ENCODE peak calls at places on chromosomes 3 and 15, in ten cellular contexts. Z, J, V, T, X, P, F, B, D and W are unnamed samples.

GRCh38 chr3:10495003-10495402 is 10.4 kb downstream of the ATP2B2 start:
- DNase-seq in P (peak), J (peak), F (peak), D (peak), B (peak), Z (peak), T (no peak), V (peak), X (peak), W (peak)

GRCh38 chr3:39249453-39250115 is 30.3 kb downstream of the CX3CR1 start:
- DNase-seq in J (no peak), F (no peak), P (peak), B (no peak), V (no peak), Z (no peak), D (no peak), X (peak), T (peak), W (no peak)

GRCh38 chr3:19641408-19641807 is 292.6 kb downstream of the EFHB start:
- DNase-seq in D (no peak), P (no peak), B (no peak), J (no peak), Z (no peak), X (no peak), F (no peak), T (no peak), V (no peak), W (no peak)

GRCh38 chr15:29685156-29686078 is 136.9 kb downstream of the TJP1 start:
- DNase-seq in P (no peak), V (no peak), B (no peak), T (no peak), J (no peak), D (no peak), Z (no peak), F (no peak), X (peak), W (peak)

GRCh38 chr3:11672396-11672795 is 28.7 kb upstream of the VGLL4 start:
- DNase-seq in Z (no peak), V (no peak), D (no peak), F (no peak), J (no peak), P (no peak), X (no peak), B (no peak), T (no peak), W (no peak)

GRCh38 chr3:162769559-162769958 is 1273.0 kb downstream of the OTOL1 start:
- DNase-seq in J (no peak), Z (no peak), V (no peak), D (no peak), X (peak), T (no peak), B (no peak), P (no peak), F (no peak), W (peak)

GRCh38 chr3:45178131-45179023 is 32.2 kb upstream of the CDCP1 start:
- DNase-seq in X (no peak), J (no peak), T (no peak), D (peak), Z (no peak), V (no peak), P (no peak), F (peak), B (no peak), W (no peak)

GRCh38 chr15:74314897-74315438 is 52.5 kb downstream of the CYP11A1 start:
- DNase-seq in T (no peak), V (no peak), X (no peak), F (no peak), D (no peak), Z (no peak), J (no peak), P (peak), B (no peak), W (no peak)

GRCh38 chr15:65192016-65192415 is 6.9 kb upstream of the CLPX start:
- DNase-seq in X (peak), V (peak), T (no peak), B (no peak), D (no peak), Z (no peak), F (no peak), J (no peak), P (no peak), W (peak)

GRCh38 chr15:27418729-27419128 is 447.7 kb downstream of the GABRG3 start:
- DNase-seq in D (no peak), P (no peak), V (no peak), T (no peak), F (no peak), B (no peak), Z (peak), X (no peak), J (no peak), W (no peak)

GRCh38 chr15:46660096-46660842 is 1025.4 kb downstream of the SQOR start:
- DNase-seq in F (no peak), X (no peak), B (no peak), Z (no peak), J (no peak), T (no peak), P (no peak), V (no peak), D (no peak), W (no peak)

GRCh38 chr3:4306860-4307259 is 3.7 kb downstream of the SETMAR start:
- DNase-seq in T (no peak), J (no peak), D (no peak), X (peak), P (no peak), F (no peak), V (no peak), Z (no peak), B (no peak), W (peak)

GRCh38 chr3:114639171-114639570 is 345.3 kb downstream of the TIGIT start:
- DNase-seq in P (no peak), J (no peak), D (no peak), B (no peak), T (no peak), Z (no peak), X (no peak), F (no peak), V (no peak), W (no peak)

GRCh38 chr3:113659121-113659531 is 37.3 kb downstream of the USF3 start:
- DNase-seq in B (no peak), X (no peak), D (no peak), V (no peak), Z (no peak), P (no peak), T (no peak), J (no peak), F (no peak), W (no peak)

GRCh38 chr15:25618161-25618560 is 179.3 kb upstream of the UBE3A start:
- DNase-seq in D (no peak), J (no peak), T (no peak), P (no peak), F (no peak), V (no peak), B (no peak), X (no peak), Z (no peak), W (no peak)

GRCh38 chr3:73784647-73785420 is 160.1 kb upstream of the PDZRN3 start:
- DNase-seq in P (no peak), F (no peak), B (no peak), J (no peak), X (peak), D (no peak), V (no peak), Z (no peak), T (no peak), W (no peak)

GRCh38 chr3:52838561-52839267 is 3.9 kb upstream of the MUSTN1 start:
- DNase-seq in D (no peak), Z (no peak), V (no peak), F (no peak), J (no peak), T (no peak), B (peak), X (no peak), P (peak), W (no peak)

GRCh38 chr3:126947429-126947828 is 35.5 kb upstream of the PLXNA1 start:
- DNase-seq in J (no peak), B (no peak), F (no peak), X (no peak), Z (no peak), V (no peak), D (peak), T (no peak), P (peak), W (no peak)

GRCh38 chr3:37662708-37663107 is 199.0 kb upstream of the CTDSPL start:
- DNase-seq in P (no peak), V (no peak), T (no peak), F (no peak), Z (no peak), B (no peak), D (no peak), J (no peak), X (no peak), W (no peak)

GRCh38 chr3:45785626-45786150 is 10.6 kb downstream of the SLC6A20 start:
- DNase-seq in X (no peak), P (no peak), T (no peak), V (no peak), J (no peak), B (no peak), Z (peak), F (no peak), D (no peak), W (no peak)

GRCh38 chr15:97993310-97993738 is 32.8 kb downstream of the ARRDC4 start:
- DNase-seq in J (peak), V (no peak), Z (no peak), X (no peak), B (no peak), D (no peak), F (no peak), P (no peak), T (no peak), W (no peak)

GRCh38 chr3:71478568-71478967 is 105.0 kb downstream of the FOXP1 start:
- DNase-seq in Z (no peak), P (no peak), D (no peak), X (peak), T (no peak), B (no peak), F (no peak), V (no peak), J (no peak), W (no peak)

GRCh38 chr15:45795487-45796069 is 160.7 kb downstream of the SQOR start:
- DNase-seq in Z (peak), T (no peak), X (peak), F (peak), V (peak), P (no peak), J (peak), B (no peak), D (peak), W (peak)

GRCh38 chr3:58581328-58582091 is 4.3 kb upstream of the FAM107A start:
- DNase-seq in F (no peak), D (no peak), X (no peak), J (no peak), T (no peak), P (no peak), V (no peak), Z (peak), B (no peak), W (no peak)

GRCh38 chr3:36988336-36988735 is 4.6 kb downstream of the EPM2AIP1 start:
- DNase-seq in X (no peak), D (no peak), Z (no peak), V (no peak), T (no peak), B (no peak), J (no peak), P (no peak), F (no peak), W (no peak)

GRCh38 chr15:92904832-92905640 is 4.9 kb downstream of the CHD2 start:
- DNase-seq in T (no peak), B (no peak), F (no peak), J (no peak), V (no peak), D (no peak), Z (no peak), P (no peak), X (no peak), W (no peak)

GRCh38 chr3:16350953-16351318 is 85.9 kb downstream of the OXNAD1 start:
- DNase-seq in Z (no peak), V (no peak), F (no peak), X (no peak), T (no peak), B (no peak), J (no peak), P (no peak), D (no peak), W (no peak)

GRCh38 chr3:2334921-2335320 is 236.3 kb downstream of the CNTN4 start:
- DNase-seq in V (no peak), F (no peak), T (no peak), P (no peak), D (no peak), Z (no peak), B (no peak), X (no peak), J (no peak), W (no peak)

GRCh38 chr15:75455982-75456531 is 4.6 kb upstream of the SIN3A start:
- DNase-seq in V (peak), Z (peak), F (peak), D (peak), X (peak), T (no peak), B (no peak), J (no peak), P (no peak), W (peak)

GRCh38 chr3:15007681-15008141 is 57.4 kb downstream of the MRPS25 start:
- DNase-seq in V (no peak), P (peak), T (no peak), X (peak), J (no peak), D (no peak), B (no peak), Z (no peak), F (no peak), W (peak)

GRCh38 chr15:73139416-73140082 is 87.3 kb downstream of the NEO1 start:
- DNase-seq in Z (no peak), B (no peak), P (no peak), T (no peak), F (no peak), V (no peak), D (no peak), X (no peak), J (no peak), W (peak)

GRCh38 chr3:55797084-55797483 is 310.0 kb upstream of the WNT5A start:
- DNase-seq in T (no peak), J (no peak), P (no peak), D (no peak), Z (no peak), B (no peak), X (no peak), V (no peak), F (no peak), W (no peak)

GRCh38 chr15:40793216-40793989 is 13.5 kb upstream of the ZFYVE19 start:
- DNase-seq in F (peak), J (no peak), V (peak), P (peak), T (no peak), X (peak), D (peak), Z (no peak), B (peak), W (peak)

GRCh38 chr3:36697397-36698001 is 66.9 kb downstream of the DCLK3 start:
- DNase-seq in J (no peak), P (no peak), V (no peak), X (no peak), D (no peak), T (no peak), B (no peak), F (no peak), Z (peak), W (no peak)

GRCh38 chr3:190338717-190339116 is 16.5 kb upstream of the CLDN1 start:
- DNase-seq in X (peak), Z (no peak), B (no peak), F (no peak), D (peak), J (no peak), T (no peak), V (no peak), P (no peak), W (no peak)

GRCh38 chr15:52448010-52448890 is 80.4 kb downstream of the MYO5A start:
- DNase-seq in P (no peak), V (no peak), Z (peak), X (no peak), T (no peak), F (no peak), D (no peak), B (no peak), J (no peak), W (no peak)

GRCh38 chr15:67832031-67832551 is 6.8 kb downstream of the SKOR1 start:
- DNase-seq in T (no peak), X (peak), V (no peak), B (no peak), D (no peak), J (no peak), F (no peak), Z (peak), P (peak), W (peak)

GRCh38 chr3:124516333-124516732 is 213.9 kb upstream of the UMPS start:
- DNase-seq in J (no peak), T (no peak), B (no peak), P (no peak), F (no peak), D (no peak), X (no peak), V (no peak), Z (no peak), W (no peak)

GRCh38 chr3:28077566-28077965 is 163.9 kb upstream of the CMC1 start:
- DNase-seq in Z (peak), D (peak), J (no peak), P (peak), B (no peak), X (peak), T (peak), F (no peak), V (peak), W (peak)

DNA sequence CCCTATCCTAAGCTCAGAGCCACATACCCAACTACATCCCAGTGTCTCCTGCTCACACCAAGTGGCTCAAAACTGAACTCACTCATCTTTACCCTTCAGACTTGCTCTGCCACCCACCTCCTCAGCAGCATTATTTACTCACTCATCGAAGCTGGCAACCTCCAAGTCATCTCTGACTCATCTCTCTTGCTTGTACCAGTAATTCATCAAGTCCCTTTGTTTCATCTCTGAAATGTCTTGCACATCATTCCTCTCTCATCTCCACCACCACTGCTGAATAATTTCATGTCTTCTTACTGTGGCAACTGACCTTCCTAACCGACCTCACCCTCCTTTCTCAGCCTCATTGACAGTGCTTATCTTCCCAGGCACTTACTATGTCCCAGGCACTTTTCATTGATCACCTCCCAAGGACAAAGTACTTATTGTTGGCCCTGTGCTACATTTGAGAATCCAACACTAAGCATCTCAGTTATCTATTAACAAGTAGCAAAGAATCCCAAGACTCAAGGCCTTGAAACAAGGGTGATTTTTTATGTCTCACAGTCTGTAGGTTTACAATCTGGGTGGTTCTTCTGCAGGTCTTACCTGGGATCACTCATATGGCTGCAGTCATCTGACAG is 82.0 kb downstream of the MRPL46 start:
- DNase-seq in D (no peak), J (no peak), B (no peak), X (peak), P (no peak), T (no peak), F (no peak), Z (peak), V (no peak), W (no peak)
- H3K4me3 ChIP-seq in D (no peak), J (no peak), B (no peak), X (no peak), P (no peak), T (no peak), F (no peak), Z (no peak), V (no peak), W (no peak)

GRCh38 chr3:99551520-99551919 is 86.9 kb upstream of the COL8A1 start:
- DNase-seq in V (peak), J (no peak), F (no peak), Z (no peak), X (no peak), P (no peak), D (no peak), T (no peak), B (no peak), W (no peak)
- TF ChIP-seq CTCF in V (no peak), J (no peak), F (no peak), Z (peak), X (peak), P (no peak), D (no peak), T (no peak), B (no peak), W (peak)

DNA sequence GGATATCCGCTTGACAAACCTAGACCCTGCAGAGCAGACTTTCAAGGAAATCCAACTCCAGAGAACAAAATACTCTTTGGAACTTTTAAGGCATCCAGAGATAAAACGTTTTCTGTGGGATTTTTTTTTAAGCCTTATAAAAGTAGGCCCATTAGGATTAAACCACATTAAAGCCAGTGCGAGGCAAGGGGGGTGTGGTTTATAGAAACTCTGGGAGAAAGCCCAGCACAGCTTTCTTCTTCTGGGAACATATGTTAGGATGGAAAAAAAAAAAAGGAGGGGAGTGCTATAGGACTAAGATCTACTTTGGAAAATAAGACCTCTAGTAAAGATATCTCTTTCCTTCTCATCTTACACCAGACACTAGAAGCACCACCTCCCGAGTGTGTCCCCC is 4.0 kb downstream of the SHOX2 start:
- DNase-seq in D (no peak), F (no peak), V (no peak), Z (no peak), B (no peak), P (no peak), T (no peak), X (no peak), J (no peak), W (no peak)
- H3K4me3 ChIP-seq in D (no peak), F (no peak), V (no peak), Z (no peak), B (no peak), P (no peak), T (no peak), X (no peak), J (no peak), W (no peak)

DNA sequence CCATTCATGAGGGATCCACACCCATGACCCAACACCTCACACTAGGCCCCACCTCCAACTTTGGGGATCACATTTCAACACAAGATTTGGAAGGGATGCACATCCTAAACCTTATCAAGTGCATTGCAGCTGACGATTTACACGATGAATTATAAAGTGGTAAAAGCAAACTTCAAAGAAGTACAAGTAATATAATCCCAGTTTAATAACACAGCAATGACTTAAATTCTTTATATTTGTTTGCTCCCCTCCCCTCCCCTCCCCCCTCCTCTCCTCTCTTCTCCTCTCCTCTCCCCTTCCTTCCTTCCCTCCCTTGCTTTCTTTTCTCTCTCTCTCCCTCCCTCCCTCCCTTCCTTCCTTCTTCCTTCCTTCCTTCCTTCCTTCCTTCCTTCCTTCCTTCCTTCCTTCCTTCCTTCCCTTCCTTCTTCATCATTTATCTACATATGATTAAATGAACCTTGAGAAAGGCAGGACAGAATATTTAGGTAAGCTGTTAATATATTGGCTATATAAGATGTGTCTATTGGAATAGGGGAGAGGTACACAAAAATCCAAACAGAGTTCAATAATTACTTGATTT is 46.3 kb upstream of the CLSTN2 start:
- DNase-seq in B (no peak), P (no peak), V (no peak), J (no peak), X (no peak), Z (no peak), T (no peak), F (no peak), D (no peak), W (no peak)
- TF ChIP-seq CTCF in B (no peak), P (no peak), V (no peak), J (no peak), X (no peak), Z (no peak), T (no peak), F (no peak), D (no peak), W (no peak)

GRCh38 chr3:13590841-13591515 is 42.1 kb downstream of the FBLN2 start:
- DNase-seq in J (no peak), P (no peak), F (no peak), D (no peak), X (no peak), Z (no peak), T (no peak), B (no peak), V (no peak), W (no peak)
- H3K4me3 ChIP-seq in J (no peak), P (no peak), F (no peak), D (no peak), X (no peak), Z (no peak), T (no peak), B (no peak), V (no peak), W (no peak)

GRCh38 chr3:63908081-63908736 is 4.0 kb downstream of the SCAANT1 start:
- DNase-seq in P (no peak), X (peak), Z (no peak), T (no peak), F (no peak), B (no peak), D (no peak), V (peak), J (no peak), W (peak)
- TF ChIP-seq CTCF in P (no peak), X (peak), Z (peak), T (peak), F (no peak), B (peak), D (no peak), V (no peak), J (peak), W (peak)

GRCh38 chr3:137061186-137061585 is 103.4 kb downstream of the IL20RB start:
- DNase-seq in F (no peak), X (no peak), B (no peak), Z (no peak), J (no peak), D (no peak), T (no peak), P (no peak), V (no peak), W (peak)
- H3K4me3 ChIP-seq in F (no peak), X (no peak), B (no peak), Z (no peak), J (no peak), D (no peak), T (no peak), P (no peak), V (no peak), W (no peak)

GRCh38 chr15:71069693-71070092 is 45.6 kb upstream of the THSD4 start:
- DNase-seq in X (no peak), B (no peak), T (no peak), P (no peak), D (no peak), F (no peak), V (no peak), J (no peak), Z (no peak), W (no peak)
- TF ChIP-seq CTCF in X (no peak), B (no peak), T (no peak), P (no peak), D (no peak), F (no peak), V (no peak), J (no peak), Z (no peak), W (no peak)